ENCODE peak calls at places on chromosomes 1 and 21, in four cellular contexts. L is WTC11, E is HepG2, Q is A549. W is an unnamed sample.

GRCh38 chr1:236284291-236284711 is 2.5 kb upstream of the ERO1B start:
- DNase-seq in Q (no peak), E (no peak), L (no peak), W (no peak)

GRCh38 chr1:215277537-215277936 is 195.0 kb downstream of the KCNK2 start:
- DNase-seq in E (no peak), Q (no peak), L (no peak), W (no peak)

GRCh38 chr1:6592441-6592840 is 10.2 kb downstream of the KLHL21 start:
- DNase-seq in E (no peak), L (no peak), Q (no peak), W (no peak)

GRCh38 chr1:28296401-28297220 is 32.2 kb upstream of the MED18 start:
- DNase-seq in L (peak), Q (peak), E (peak), W (peak)

GRCh38 chr1:151326619-151327222 is 495 bp downstream of the PI4KB start:
- DNase-seq in Q (peak), L (no peak), E (no peak), W (no peak)

GRCh38 chr1:228393268-228393699 is 13.4 kb downstream of the TRIM11 start:
- DNase-seq in E (peak), Q (peak), L (no peak), W (no peak)

GRCh38 chr21:44982558-44983244 is 42.9 kb downstream of the SLX9 start:
- DNase-seq in L (no peak), Q (peak), E (peak), W (no peak)

GRCh38 chr1:53061123-53061858 is 722 bp upstream of the PODN start:
- DNase-seq in L (no peak), Q (no peak), E (no peak), W (no peak)

GRCh38 chr1:222921951-222922350 is 107.1 kb downstream of the DISP1 start:
- DNase-seq in E (no peak), Q (no peak), L (no peak), W (no peak)

GRCh38 chr1:24909388-24909898 is 20.6 kb downstream of the RUNX3 start:
- DNase-seq in L (peak), Q (peak), E (peak), W (peak)

GRCh38 chr1:171966426-171967220 is 125.3 kb downstream of the DNM3 start:
- DNase-seq in E (no peak), Q (peak), L (no peak), W (no peak)
- TF ChIP-seq NR3C1 in E (no peak), Q (no peak), L (no peak), W (no peak)

GRCh38 chr1:234154320-234155251 is 218.7 kb upstream of the COA6 start:
- DNase-seq in L (peak), E (peak), Q (peak), W (peak)
- TF ChIP-seq NR3C1 in L (no peak), E (no peak), Q (no peak), W (no peak)

GRCh38 chr1:12717301-12717838 is 1.5 kb downstream of the AADACL3 start:
- DNase-seq in L (no peak), E (no peak), Q (no peak), W (no peak)
- TF ChIP-seq NR3C1 in L (no peak), E (no peak), Q (no peak), W (no peak)

GRCh38 chr1:23557471-23558124 is 1.7 kb downstream of the ID3 start:
- DNase-seq in E (no peak), Q (no peak), L (no peak), W (no peak)
- TF ChIP-seq NR3C1 in E (no peak), Q (no peak), L (no peak), W (no peak)

GRCh38 chr1:15578921-15579682 is 5.7 kb downstream of the AGMAT start:
- DNase-seq in L (no peak), E (no peak), Q (no peak), W (no peak)
- TF ChIP-seq NR3C1 in L (no peak), E (no peak), Q (no peak), W (no peak)

GRCh38 chr1:38153426-38154088 is 107.0 kb upstream of the POU3F1 start:
- DNase-seq in L (no peak), Q (no peak), E (no peak), W (no peak)

GRCh38 chr1:38154089-38154470 is 107.5 kb upstream of the POU3F1 start:
- DNase-seq in L (no peak), E (no peak), Q (no peak), W (no peak)

GRCh38 chr1:38152351-38153082 is 105.9 kb upstream of the POU3F1 start:
- DNase-seq in E (peak), L (no peak), Q (peak), W (no peak)

GRCh38 chr1:38151399-38151798 is 104.8 kb upstream of the POU3F1 start:
- DNase-seq in E (no peak), Q (no peak), L (no peak), W (no peak)
- TF ChIP-seq NR3C1 in E (no peak), Q (no peak), L (no peak), W (no peak)

GRCh38 chr1:155531624-155532023 is 31.0 kb downstream of the ASH1L start:
- DNase-seq in E (no peak), L (no peak), Q (no peak), W (no peak)

GRCh38 chr1:155540000-155540874 is 22.4 kb downstream of the ASH1L start:
- DNase-seq in E (no peak), Q (no peak), L (no peak), W (no peak)

DNA sequence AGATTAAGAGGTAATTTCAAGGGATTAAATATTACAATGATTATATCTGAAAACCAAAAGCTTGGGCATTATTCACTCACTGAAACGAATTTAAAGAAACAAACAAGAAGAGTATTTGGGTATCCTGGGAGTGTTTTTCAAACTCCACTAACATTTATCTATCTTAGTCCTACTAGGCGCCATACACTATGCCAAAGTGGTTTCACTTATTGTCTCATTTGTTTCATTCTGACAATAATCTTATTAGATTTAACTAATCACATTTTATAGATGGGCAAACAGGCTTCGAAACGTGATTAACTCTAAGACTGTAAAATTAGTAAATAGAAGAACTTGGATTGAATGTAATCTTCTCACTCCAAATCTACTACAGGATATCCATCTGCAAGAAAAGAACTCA is 25.4 kb downstream of the ASH1L start:
- DNase-seq in E (no peak), L (no peak), Q (no peak), W (no peak)
- TF ChIP-seq NR3C1 in E (no peak), L (no peak), Q (no peak), W (no peak)

DNA sequence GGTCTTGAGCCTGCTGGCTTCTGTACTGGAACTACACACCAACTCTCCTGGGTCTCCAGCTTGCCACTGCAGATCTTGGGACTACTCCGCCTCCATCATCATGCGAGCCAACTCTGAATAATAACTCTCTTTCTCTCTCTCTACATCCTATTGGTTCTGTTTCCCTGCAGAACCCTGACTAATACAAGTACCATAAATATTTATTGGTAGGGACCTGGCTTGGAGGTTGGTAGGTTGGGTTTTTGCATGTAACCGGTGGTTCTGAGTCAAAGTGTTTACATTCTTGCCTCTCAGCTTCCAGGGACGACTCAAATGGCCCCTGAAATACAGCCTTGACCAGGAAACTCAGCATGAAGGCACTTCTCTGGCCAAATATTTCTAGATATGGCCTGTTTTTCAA is 110.4 kb downstream of the KCND3 start:
- DNase-seq in Q (no peak), L (no peak), E (no peak), W (no peak)
- TF ChIP-seq NR3C1 in Q (no peak), L (no peak), E (no peak), W (no peak)

W was measured in K562.